ENCODE peak calls at places on chromosomes 2 and 18, in seven cellular contexts. Q, X, M, S, P, F and I are unnamed samples.

GRCh38 chr2:10414000-10414451 is 34.1 kb downstream of the ODC1 start:
- DNase-seq in Q (no peak), X (peak), M (no peak), S (no peak), P (no peak), F (no peak), I (peak)

GRCh38 chr18:55334875-55335274 is 253.1 kb downstream of the TCF4 start:
- DNase-seq in Q (no peak), X (no peak), M (no peak), S (no peak), P (no peak), F (peak), I (no peak)

GRCh38 chr2:240568678-240569522 is 616 bp downstream of the RNPEPL1 start:
- DNase-seq in Q (no peak), X (no peak), M (peak), S (peak), P (peak), F (no peak), I (peak)

GRCh38 chr2:97706112-97706511 is 7.3 kb upstream of the ZAP70 start:
- DNase-seq in Q (no peak), X (no peak), M (no peak), S (no peak), P (no peak), F (no peak), I (no peak)

GRCh38 chr18:74378179-74378682 is 62.6 kb downstream of the C18orf63 start:
- DNase-seq in Q (no peak), X (no peak), M (no peak), S (no peak), P (no peak), F (no peak), I (no peak)

GRCh38 chr2:211174021-211174420 is 617.6 kb downstream of the CPS1 start:
- DNase-seq in Q (no peak), X (no peak), M (no peak), S (no peak), P (no peak), F (no peak), I (no peak)

GRCh38 chr2:218284106-218284811 is 8.0 kb downstream of the TMBIM1 start:
- DNase-seq in Q (no peak), X (peak), M (no peak), S (no peak), P (peak), F (no peak), I (peak)

GRCh38 chr18:62324355-62324828 is 718 bp upstream of the TNFRSF11A start:
- DNase-seq in Q (no peak), X (no peak), M (no peak), S (no peak), P (no peak), F (no peak), I (no peak)

GRCh38 chr2:235026137-235026536 is 74.3 kb downstream of the SH3BP4 start:
- DNase-seq in Q (peak), X (peak), M (no peak), S (peak), P (no peak), F (no peak), I (peak)

GRCh38 chr2:239222346-239223028 is 178.3 kb downstream of the HDAC4 start:
- DNase-seq in Q (no peak), X (peak), M (no peak), S (no peak), P (no peak), F (no peak), I (no peak)

GRCh38 chr18:22466608-22467390 is 49.1 kb upstream of the CTAGE1 start:
- DNase-seq in Q (no peak), X (peak), M (no peak), S (peak), P (no peak), F (no peak), I (peak)

GRCh38 chr2:9288233-9288632 is 81.6 kb downstream of the ASAP2 start:
- DNase-seq in Q (peak), X (peak), M (no peak), S (peak), P (no peak), F (no peak), I (peak)

GRCh38 chr2:39872748-39873147 is 93.7 kb upstream of the THUMPD2 start:
- DNase-seq in Q (no peak), X (no peak), M (no peak), S (no peak), P (no peak), F (no peak), I (no peak)

GRCh38 chr2:157178865-157179264 is 78.6 kb upstream of the GALNT5 start:
- DNase-seq in Q (no peak), X (no peak), M (no peak), S (no peak), P (peak), F (no peak), I (no peak)